ENCODE peak calls at places on chromosomes 12 and 14, in nine cellular contexts. One of them, this sample, is unnamed.

GRCh38 chr12:27635349-27635972 is 60.8 kb upstream of the REP15 start:
- DNase-seq in germinal center: peak; percentile 10
- DNase-seq in nucleus accumbens: no peak
- DNase-seq in AG10803: peak; percentile 73
- DNase-seq in NCI-H1092: no peak
- DNase-seq in activated T-cell treated with anti-CD3 and anti-CD28 coated beads, Interleukin-2, amount 50 U/mL, for 1 hour: no peak
- DNase-seq in ACHN: peak; percentile 78
- DNase-seq in activated naive CD4-positive, alpha-beta T cell: no peak
- DNase-seq in RCC 7860: peak; percentile 49
- DNase-seq in this sample: no peak

GRCh38 chr14:60168841-60169240 is 3.6 kb upstream of the DHRS7 start:
- DNase-seq in germinal center: no peak
- DNase-seq in nucleus accumbens: no peak
- DNase-seq in AG10803: no peak
- DNase-seq in NCI-H1092: no peak
- DNase-seq in activated T-cell treated with anti-CD3 and anti-CD28 coated beads, Interleukin-2, amount 50 U/mL, for 1 hour: no peak
- DNase-seq in ACHN: no peak
- DNase-seq in activated naive CD4-positive, alpha-beta T cell: no peak
- DNase-seq in RCC 7860: no peak
- DNase-seq in this sample: no peak

GRCh38 chr12:71442567-71442931 is 3.0 kb downstream of the LGR5 start:
- DNase-seq in germinal center: no peak
- DNase-seq in nucleus accumbens: no peak
- DNase-seq in AG10803: no peak
- DNase-seq in NCI-H1092: no peak
- DNase-seq in activated T-cell treated with anti-CD3 and anti-CD28 coated beads, Interleukin-2, amount 50 U/mL, for 1 hour: no peak
- DNase-seq in ACHN: no peak
- DNase-seq in activated naive CD4-positive, alpha-beta T cell: no peak
- DNase-seq in RCC 7860: no peak
- DNase-seq in this sample: no peak

GRCh38 chr12:56104815-56105476 is 587 bp downstream of the PA2G4 start:
- DNase-seq in germinal center: no peak
- DNase-seq in nucleus accumbens: no peak
- DNase-seq in AG10803: peak; percentile 5
- DNase-seq in NCI-H1092: no peak
- DNase-seq in activated T-cell treated with anti-CD3 and anti-CD28 coated beads, Interleukin-2, amount 50 U/mL, for 1 hour: peak; percentile 28
- DNase-seq in ACHN: peak; percentile 39
- DNase-seq in activated naive CD4-positive, alpha-beta T cell: peak; percentile 45
- DNase-seq in RCC 7860: peak; percentile 9
- DNase-seq in this sample: peak; percentile 48

GRCh38 chr12:9039397-9039977 is 50.1 kb downstream of the KLRG1 start:
- DNase-seq in germinal center: peak; percentile 69
- DNase-seq in nucleus accumbens: no peak
- DNase-seq in AG10803: peak; percentile 47
- DNase-seq in NCI-H1092: peak; percentile 16
- DNase-seq in activated T-cell treated with anti-CD3 and anti-CD28 coated beads, Interleukin-2, amount 50 U/mL, for 1 hour: no peak
- DNase-seq in ACHN: peak; percentile 71
- DNase-seq in activated naive CD4-positive, alpha-beta T cell: no peak
- DNase-seq in RCC 7860: peak; percentile 33
- DNase-seq in this sample: no peak

GRCh38 chr14:98014851-98015615 is 1217.9 kb downstream of the VRK1 start:
- DNase-seq in germinal center: no peak
- DNase-seq in nucleus accumbens: no peak
- DNase-seq in AG10803: no peak
- DNase-seq in NCI-H1092: no peak
- DNase-seq in activated T-cell treated with anti-CD3 and anti-CD28 coated beads, Interleukin-2, amount 50 U/mL, for 1 hour: no peak
- DNase-seq in ACHN: no peak
- DNase-seq in activated naive CD4-positive, alpha-beta T cell: no peak
- DNase-seq in RCC 7860: no peak
- DNase-seq in this sample: no peak

GRCh38 chr14:30620178-30620577 is 1.9 kb upstream of the SCFD1 start:
- DNase-seq in germinal center: peak; percentile 5
- DNase-seq in nucleus accumbens: no peak
- DNase-seq in AG10803: peak; percentile 51
- DNase-seq in NCI-H1092: no peak
- DNase-seq in activated T-cell treated with anti-CD3 and anti-CD28 coated beads, Interleukin-2, amount 50 U/mL, for 1 hour: no peak
- DNase-seq in ACHN: peak; percentile 64
- DNase-seq in activated naive CD4-positive, alpha-beta T cell: no peak
- DNase-seq in RCC 7860: peak; percentile 9
- DNase-seq in this sample: no peak

GRCh38 chr12:104671407-104672095 is 214.8 kb downstream of the CHST11 start:
- DNase-seq in germinal center: no peak
- DNase-seq in nucleus accumbens: peak; percentile 40
- DNase-seq in AG10803: peak; percentile 95
- DNase-seq in NCI-H1092: no peak
- DNase-seq in activated T-cell treated with anti-CD3 and anti-CD28 coated beads, Interleukin-2, amount 50 U/mL, for 1 hour: peak; percentile 53
- DNase-seq in ACHN: peak; percentile 100
- DNase-seq in activated naive CD4-positive, alpha-beta T cell: peak; percentile 46
- DNase-seq in RCC 7860: peak; percentile 98
- DNase-seq in this sample: no peak

GRCh38 chr14:33280646-33281045 is 342.0 kb downstream of the NPAS3 start:
- DNase-seq in germinal center: no peak
- DNase-seq in nucleus accumbens: no peak
- DNase-seq in AG10803: peak; percentile 20
- DNase-seq in NCI-H1092: no peak
- DNase-seq in activated T-cell treated with anti-CD3 and anti-CD28 coated beads, Interleukin-2, amount 50 U/mL, for 1 hour: no peak
- DNase-seq in ACHN: no peak
- DNase-seq in activated naive CD4-positive, alpha-beta T cell: no peak
- DNase-seq in RCC 7860: peak; percentile 8
- DNase-seq in this sample: no peak

GRCh38 chr14:50534998-50535397 is 2.6 kb upstream of the MAP4K5 start:
- DNase-seq in germinal center: no peak
- DNase-seq in nucleus accumbens: no peak
- DNase-seq in AG10803: no peak
- DNase-seq in NCI-H1092: no peak
- DNase-seq in activated T-cell treated with anti-CD3 and anti-CD28 coated beads, Interleukin-2, amount 50 U/mL, for 1 hour: no peak
- DNase-seq in ACHN: no peak
- DNase-seq in activated naive CD4-positive, alpha-beta T cell: no peak
- DNase-seq in RCC 7860: no peak
- DNase-seq in this sample: no peak

GRCh38 chr12:50213439-50213838 is 46.3 kb upstream of the CERS5 start:
- DNase-seq in germinal center: no peak
- DNase-seq in nucleus accumbens: no peak
- DNase-seq in AG10803: no peak
- DNase-seq in NCI-H1092: no peak
- DNase-seq in activated T-cell treated with anti-CD3 and anti-CD28 coated beads, Interleukin-2, amount 50 U/mL, for 1 hour: no peak
- DNase-seq in ACHN: no peak
- DNase-seq in activated naive CD4-positive, alpha-beta T cell: no peak
- DNase-seq in RCC 7860: no peak
- DNase-seq in this sample: no peak

GRCh38 chr12:51070004-51070403 is 13.4 kb downstream of the CSRNP2 start:
- DNase-seq in germinal center: no peak
- DNase-seq in nucleus accumbens: no peak
- DNase-seq in AG10803: peak; percentile 46
- DNase-seq in NCI-H1092: no peak
- DNase-seq in activated T-cell treated with anti-CD3 and anti-CD28 coated beads, Interleukin-2, amount 50 U/mL, for 1 hour: no peak
- DNase-seq in ACHN: no peak
- DNase-seq in activated naive CD4-positive, alpha-beta T cell: no peak
- DNase-seq in RCC 7860: no peak
- DNase-seq in this sample: no peak

GRCh38 chr12:93135286-93136239 is 206.5 kb upstream of the EEA1 start:
- DNase-seq in germinal center: no peak
- DNase-seq in nucleus accumbens: no peak
- DNase-seq in AG10803: peak; percentile 67
- DNase-seq in NCI-H1092: peak; percentile 83
- DNase-seq in activated T-cell treated with anti-CD3 and anti-CD28 coated beads, Interleukin-2, amount 50 U/mL, for 1 hour: no peak
- DNase-seq in ACHN: no peak
- DNase-seq in activated naive CD4-positive, alpha-beta T cell: no peak
- DNase-seq in RCC 7860: no peak
- DNase-seq in this sample: no peak

GRCh38 chr12:23884909-23885308 is 64.6 kb downstream of the SOX5 start:
- DNase-seq in germinal center: no peak
- DNase-seq in nucleus accumbens: no peak
- DNase-seq in AG10803: no peak
- DNase-seq in NCI-H1092: no peak
- DNase-seq in activated T-cell treated with anti-CD3 and anti-CD28 coated beads, Interleukin-2, amount 50 U/mL, for 1 hour: no peak
- DNase-seq in ACHN: no peak
- DNase-seq in activated naive CD4-positive, alpha-beta T cell: no peak
- DNase-seq in RCC 7860: no peak
- DNase-seq in this sample: no peak

GRCh38 chr12:122064780-122065588 is 13.6 kb upstream of the MLXIP start:
- DNase-seq in germinal center: no peak
- DNase-seq in nucleus accumbens: peak; percentile 31
- DNase-seq in AG10803: peak; percentile 82
- DNase-seq in NCI-H1092: peak; percentile 63
- DNase-seq in activated T-cell treated with anti-CD3 and anti-CD28 coated beads, Interleukin-2, amount 50 U/mL, for 1 hour: no peak
- DNase-seq in ACHN: peak; percentile 100
- DNase-seq in activated naive CD4-positive, alpha-beta T cell: no peak
- DNase-seq in RCC 7860: peak; percentile 95
- DNase-seq in this sample: no peak

This sample was measured in mesothelial cell of epicardium.